ENCODE peak calls at places on chromosomes 2 and 18, in four cellular contexts. Q, S, R and N are unnamed samples.
A peak's percentile ranks its signal among the peaks of the same experiment; 100 is the strongest.

GRCh38 chr2:37851428-37851827 is 73.7 kb upstream of the RMDN2 start:
- DNase-seq in Q (no peak), S (no peak), R (no peak), N (no peak)

GRCh38 chr2:25035537-25036220 is 6.2 kb upstream of the EFR3B start:
- DNase-seq in Q (no peak), S (no peak), R (no peak), N (peak; percentile 67)

GRCh38 chr18:49023281-49023937 is 72.6 kb upstream of the SMAD7 start:
- DNase-seq in Q (no peak), S (peak; percentile 35), R (no peak), N (no peak)

GRCh38 chr2:101844055-101844635 is 146.6 kb downstream of the MAP4K4 start:
- DNase-seq in Q (no peak), S (no peak), R (no peak), N (no peak)

GRCh38 chr18:6484659-6485058 is 69.9 kb upstream of the L3MBTL4 start:
- DNase-seq in Q (no peak), S (no peak), R (no peak), N (no peak)

GRCh38 chr2:213995400-213996105 is 415.3 kb upstream of the VWC2L start:
- DNase-seq in Q (no peak), S (no peak), R (no peak), N (no peak)

GRCh38 chr18:371616-371998 is 103.8 kb upstream of the THOC1 start:
- DNase-seq in Q (no peak), S (no peak), R (no peak), N (no peak)

GRCh38 chr2:101204400-101205095 is 48.1 kb upstream of the CNOT11 start:
- DNase-seq in Q (no peak), S (no peak), R (no peak), N (no peak)

GRCh38 chr2:168237741-168238140 is 9.7 kb downstream of the STK39 start:
- DNase-seq in Q (no peak), S (no peak), R (no peak), N (no peak)

GRCh38 chr18:55657572-55658331 is 69.8 kb upstream of the TCF4 start:
- DNase-seq in Q (no peak), S (no peak), R (no peak), N (no peak)

GRCh38 chr2:7927694-7928093 is 754.2 kb upstream of the ID2 start:
- DNase-seq in Q (no peak), S (no peak), R (no peak), N (no peak)

GRCh38 chr18:70310560-70311320 is 21.9 kb downstream of the SOCS6 start:
- DNase-seq in Q (no peak), S (no peak), R (no peak), N (no peak)

GRCh38 chr2:233429175-233429897 is 75.0 kb downstream of the DGKD start:
- DNase-seq in Q (no peak), S (peak; percentile 37), R (no peak), N (no peak)

GRCh38 chr2:233354971-233355574 is 779 bp downstream of the DGKD start:
- DNase-seq in Q (no peak), S (no peak), R (peak; percentile 31), N (no peak)

GRCh38 chr2:65389476-65389875 is 42.9 kb downstream of the SPRED2 start:
- DNase-seq in Q (no peak), S (no peak), R (no peak), N (no peak)